ENCODE peak calls at places on chromosomes 4 and X, in five cellular contexts. E, C, M, K and Y are unnamed samples.
A peak's percentile ranks its signal among the peaks of the same experiment; 100 is the strongest.

GRCh38 chr4:169677150-169677732 is 56.9 kb downstream of the CLCN3 start:
- DNase-seq in K (no peak), E (no peak), C (no peak), M (no peak), Y (no peak)

GRCh38 chrX:152635941-152636340 is 1.8 kb upstream of the GABRQ start:
- DNase-seq in K (no peak), E (no peak), M (peak; percentile 71), C (peak; percentile 59), Y (no peak)

GRCh38 chr4:36841583-36842326 is 402.8 kb upstream of the NWD2 start:
- DNase-seq in K (no peak), C (no peak), M (peak; percentile 2), E (no peak), Y (no peak)

GRCh38 chrX:13768939-13769338 is 34.4 kb downstream of the OFD1 start:
- DNase-seq in M (no peak), C (no peak), K (no peak), E (no peak), Y (no peak)

GRCh38 chr4:15479089-15479912 is 9.6 kb downstream of the CC2D2A start:
- DNase-seq in M (peak; percentile 81), E (no peak), C (peak; percentile 82), K (no peak), Y (peak; percentile 25)

GRCh38 chr4:108543359-108543968 is 76.9 kb upstream of the RPL34 start:
- DNase-seq in M (no peak), K (no peak), C (no peak), E (no peak), Y (no peak)

GRCh38 chr4:155609455-155610059 is 57.1 kb upstream of the GUCY1A1 start:
- DNase-seq in C (no peak), E (no peak), K (no peak), M (no peak), Y (no peak)

GRCh38 chrX:130975947-130976346 is 72.9 kb upstream of the ENOX2 start:
- DNase-seq in E (no peak), M (peak; percentile 79), C (peak; percentile 31), K (peak; percentile 7), Y (no peak)

GRCh38 chr4:151099976-151100417 is 569 bp downstream of the RPS3A start:
- DNase-seq in C (no peak), K (no peak), E (no peak), M (no peak), Y (no peak)

GRCh38 chrX:17584248-17584681 is 153.0 kb upstream of the SCML1 start:
- DNase-seq in M (peak; percentile 65), E (no peak), K (no peak), C (no peak), Y (no peak)

GRCh38 chrX:133676344-133677122 is 261.2 kb upstream of the GPC4 start:
- DNase-seq in C (no peak), E (no peak), K (no peak), M (peak; percentile 75), Y (no peak)

GRCh38 chr4:151990201-151990600 is 229.4 kb upstream of the GATB start:
- DNase-seq in K (no peak), C (peak; percentile 35), M (peak; percentile 95), E (no peak), Y (no peak)

GRCh38 chr4:159555873-159556272 is 453.0 kb downstream of the RAPGEF2 start:
- DNase-seq in K (no peak), M (no peak), C (no peak), E (no peak), Y (no peak)

GRCh38 chrX:103480526-103480925 is 38.8 kb downstream of the RAB40A start:
- DNase-seq in M (no peak), K (no peak), E (no peak), C (no peak), Y (no peak)

GRCh38 chr4:122329876-122330595 is 48.8 kb upstream of the ADAD1 start:
- DNase-seq in C (no peak), K (no peak), E (no peak), M (peak; percentile 34), Y (no peak)

GRCh38 chr4:109803924-109804571 is 2.2 kb upstream of the CFI start:
- DNase-seq in C (peak; percentile 51), M (peak; percentile 58), E (no peak), K (no peak), Y (no peak)

GRCh38 chr4:142881331-142881730 is 35.2 kb upstream of the INPP4B start:
- DNase-seq in M (no peak), C (no peak), E (no peak), K (no peak), Y (no peak)

DNA sequence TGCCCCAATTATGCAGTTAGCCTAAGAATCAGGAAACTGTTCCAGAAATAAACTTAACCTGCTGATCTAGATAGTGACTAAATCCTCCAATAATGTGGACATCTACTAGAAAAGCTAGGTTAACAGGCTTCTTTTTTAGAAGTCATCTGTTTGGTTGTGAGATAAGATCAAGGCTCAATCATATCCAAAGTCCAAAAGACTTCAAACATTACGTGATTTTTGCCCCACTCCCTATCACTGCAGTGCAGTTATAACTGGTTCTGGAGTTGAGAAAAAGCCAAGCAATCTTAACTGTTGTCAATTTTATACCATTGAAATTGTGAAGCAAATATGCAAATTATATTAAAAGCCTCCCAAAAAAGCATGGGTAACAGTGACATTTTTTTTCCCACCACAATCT is 781.4 kb downstream of the KLHL13 start:
- DNase-seq in M (no peak), C (no peak), K (no peak), E (no peak), Y (no peak)
- H3K4me3 ChIP-seq in M (no peak overlapping the region), C (no peak overlapping the region), K (no peak overlapping the region), E (no peak overlapping the region), Y (no peak overlapping the region)

GRCh38 chr4:5708829-5709680 is 696 bp upstream of the EVC2 start:
- DNase-seq in C (no peak), K (no peak), E (no peak), M (no peak), Y (no peak)
- H3K4me1 ChIP-seq in C (no peaks in the 10 kb centered on the region), K (no peaks in the 10 kb centered on the region), E (peaks cover 4% of the 10 kb centered on the region), M (peaks cover 34% of the 10 kb centered on the region), Y (peaks cover 6% of the 10 kb centered on the region)

GRCh38 chr4:73070072-73070385 is 513 bp upstream of the COX18 start:
- DNase-seq in M (no peak), K (no peak), C (no peak), E (no peak), Y (no peak)
- H3K36me3 ChIP-seq in M (peaks cover 29% of the 10 kb centered on the region), K (no peaks in the 10 kb centered on the region), C (peaks cover 6% of the 10 kb centered on the region), E (peaks cover 4% of the 10 kb centered on the region), Y (no peaks in the 10 kb centered on the region)

GRCh38 chr4:81652069-81652478 is 180.4 kb upstream of the RASGEF1B start:
- DNase-seq in M (no peak), E (no peak), K (no peak), C (no peak), Y (no peak)

GRCh38 chr4:81647388-81647787 is 175.7 kb upstream of the RASGEF1B start:
- DNase-seq in M (no peak), K (no peak), C (no peak), E (no peak), Y (no peak)

GRCh38 chr4:81651500-81651899 is 179.8 kb upstream of the RASGEF1B start:
- DNase-seq in M (no peak), E (no peak), K (no peak), C (no peak), Y (no peak)

GRCh38 chr4:81650871-81651270 is 179.2 kb upstream of the RASGEF1B start:
- DNase-seq in K (no peak), E (no peak), C (no peak), M (no peak), Y (no peak)

DNA sequence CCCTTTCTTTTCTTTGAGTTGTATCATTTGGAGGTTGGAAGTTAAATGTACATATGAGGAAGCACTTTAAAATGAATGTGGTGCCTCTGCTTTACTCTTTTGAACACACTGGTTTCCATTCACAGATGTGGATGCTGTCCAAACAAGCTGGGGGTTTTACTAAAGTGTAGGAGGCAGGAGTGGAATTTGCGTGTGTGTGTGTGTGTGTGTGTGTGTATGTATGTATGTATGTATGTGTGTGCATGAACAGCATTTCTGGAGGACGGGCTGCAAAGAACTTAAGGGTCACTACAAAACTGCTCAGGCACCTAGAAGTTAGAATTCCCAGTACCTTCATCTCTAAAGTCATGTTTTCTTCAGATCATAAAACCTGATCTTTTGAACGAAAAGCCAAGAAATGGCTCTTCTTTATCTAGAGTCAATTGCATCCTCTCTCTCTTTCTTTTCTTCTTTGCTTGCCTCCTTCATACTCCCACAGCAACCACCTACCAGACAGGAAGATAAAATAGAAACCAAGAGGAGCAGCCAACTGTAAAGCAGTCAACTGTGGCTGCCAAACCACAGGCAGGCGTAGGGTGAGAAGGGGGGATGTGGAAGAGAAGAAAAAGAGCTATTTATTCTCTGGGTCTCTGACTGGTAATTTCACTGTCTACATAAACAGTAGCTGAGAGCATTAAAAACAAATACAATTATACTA is 177.0 kb upstream of the RASGEF1B start:
- DNase-seq in E (no peak), M (no peak), K (peak; percentile 35), C (no peak), Y (no peak)
- H3K4me3 ChIP-seq in E (no peak overlapping the region), M (no peak overlapping the region), K (no peak overlapping the region), C (no peak overlapping the region), Y (no peak overlapping the region)

DNA sequence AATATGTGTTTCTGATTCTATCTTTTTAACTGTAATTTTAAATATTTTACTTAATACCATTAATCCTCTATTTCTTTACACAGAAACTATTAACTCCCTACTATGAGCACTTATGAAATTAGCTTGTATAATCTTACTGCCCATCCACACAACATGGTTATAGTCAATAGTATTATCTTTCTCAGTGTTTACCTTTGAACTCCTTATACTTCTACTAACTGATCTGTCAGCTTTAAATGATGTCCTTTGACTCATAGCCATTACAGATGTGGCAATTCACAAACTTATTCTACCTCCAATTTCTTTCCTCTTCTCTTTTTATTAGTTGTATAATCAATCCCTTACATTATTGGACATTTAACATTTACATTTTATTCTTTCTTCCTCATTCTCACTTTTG is 5.5 kb downstream of the SEC31A start:
- DNase-seq in E (no peak), M (no peak), K (no peak), C (no peak), Y (no peak)
- H3K4me1 ChIP-seq in E (peaks cover 21% of the 10 kb centered on the region), M (peaks cover 24% of the 10 kb centered on the region), K (peaks cover 22% of the 10 kb centered on the region), C (peaks cover 3% of the 10 kb centered on the region), Y (no peaks in the 10 kb centered on the region)

GRCh38 chr4:118760092-118760491 is 74.9 kb downstream of the METTL14 start:
- DNase-seq in M (no peak), E (no peak), K (no peak), C (no peak), Y (no peak)
- H3K36me3 ChIP-seq in M (peaks cover 30% of the 10 kb centered on the region), E (peaks cover 35% of the 10 kb centered on the region), K (peaks cover 5% of the 10 kb centered on the region), C (peaks cover 3% of the 10 kb centered on the region), Y (no peaks in the 10 kb centered on the region)

GRCh38 chrX:74422029-74422352 is 698 bp downstream of the SLC16A2 start:
- DNase-seq in E (no peak), M (no peak), C (no peak), K (no peak), Y (no peak)
- H3K4me3 ChIP-seq in E (no peak overlapping the region), M (peak overlapping the region; percentile 79), C (no peak overlapping the region), K (no peak overlapping the region), Y (peak overlapping the region; percentile 56)

GRCh38 chrX:378443-378842 is 8.3 kb downstream of the PPP2R3B start:
- DNase-seq in M (no peak), K (no peak), E (no peak), C (no peak), Y (no peak)
- H3K4me1 ChIP-seq in M (peaks cover 3% of the 10 kb centered on the region), K (peaks cover 7% of the 10 kb centered on the region), E (peaks cover 15% of the 10 kb centered on the region), C (no peaks in the 10 kb centered on the region), Y (no peaks in the 10 kb centered on the region)

DNA sequence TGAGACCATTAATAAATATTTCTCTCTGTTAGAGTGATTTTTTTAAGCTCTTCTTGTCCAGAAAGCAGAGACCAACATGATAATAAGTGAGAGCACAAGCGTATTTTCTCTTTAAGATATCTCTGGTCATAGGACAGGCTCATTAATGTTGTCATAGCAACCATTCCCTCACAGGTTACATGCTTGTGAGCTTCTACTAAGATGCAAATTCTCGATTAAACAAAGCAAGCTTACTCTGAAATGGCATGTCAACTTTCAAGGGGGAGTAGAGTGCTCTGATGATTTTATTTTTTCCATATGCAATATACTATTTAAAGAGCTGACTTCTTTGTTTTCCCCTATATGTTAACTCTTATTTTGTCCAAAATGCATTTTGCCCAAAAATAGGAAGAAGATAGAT is 487.2 kb upstream of the LCORL start:
- DNase-seq in C (no peak), E (no peak), K (no peak), M (no peak), Y (no peak)
- H3K36me3 ChIP-seq in C (no peaks in the 10 kb centered on the region), E (no peaks in the 10 kb centered on the region), K (no peaks in the 10 kb centered on the region), M (no peaks in the 10 kb centered on the region), Y (no peaks in the 10 kb centered on the region)